ENCODE peak calls at places on chromosomes 7 and 10, in eight cellular contexts. U is CD4-positive, CD25-positive, alpha-beta regulatory T cell; B is CD8-positive, alpha-beta memory T cell; Z is mesenchymal stem cell; W is aorta; S is A549; A is esophagus muscularis mucosa; K is kidney. H is an unnamed sample.

GRCh38 chr7:7969306-7970112 is 913 bp downstream of the GLCCI1 start:
- DNase-seq in U (peak), B (peak), Z (peak), W (peak), S (peak), A (no peak), K (peak), H (no peak)

GRCh38 chr10:58017719-58018367 is 249.9 kb downstream of the IPMK start:
- DNase-seq in U (no peak), B (no peak), Z (peak), W (no peak), S (peak), A (no peak), K (no peak), H (no peak)

GRCh38 chr7:124718032-124718766 is 47.4 kb downstream of the GPR37 start:
- DNase-seq in U (no peak), B (no peak), Z (peak), W (no peak), S (no peak), A (no peak), K (no peak), H (no peak)

GRCh38 chr10:77105756-77106155 is 531.9 kb downstream of the KCNMA1 start:
- DNase-seq in U (no peak), B (no peak), Z (no peak), W (no peak), S (no peak), A (no peak), K (no peak), H (no peak)

GRCh38 chr10:103678104-103678526 is 177.3 kb downstream of the SH3PXD2A start:
- DNase-seq in U (peak), B (peak), Z (peak), W (peak), S (no peak), A (no peak), K (peak), H (peak)

GRCh38 chr10:101558206-101558605 is 29.9 kb downstream of the POLL start:
- DNase-seq in U (no peak), B (no peak), Z (no peak), W (no peak), S (no peak), A (peak), K (no peak), H (no peak)

GRCh38 chr7:8176370-8177081 is 85.4 kb downstream of the ICA1 start:
- DNase-seq in U (peak), B (peak), Z (no peak), W (no peak), S (no peak), A (no peak), K (no peak), H (no peak)

GRCh38 chr10:76035728-76036409 is 604.4 kb downstream of the LRMDA start:
- DNase-seq in U (no peak), B (no peak), Z (no peak), W (no peak), S (no peak), A (no peak), K (no peak), H (peak)

GRCh38 chr7:131076032-131076431 is 251.6 kb upstream of the MKLN1 start:
- DNase-seq in U (no peak), B (no peak), Z (no peak), W (no peak), S (no peak), A (no peak), K (no peak), H (no peak)

GRCh38 chr7:131075406-131075805 is 252.3 kb upstream of the MKLN1 start:
- DNase-seq in U (no peak), B (no peak), Z (no peak), W (no peak), S (no peak), A (no peak), K (no peak), H (no peak)

GRCh38 chr7:131074043-131074442 is 253.6 kb upstream of the MKLN1 start:
- DNase-seq in U (no peak), B (no peak), Z (no peak), W (no peak), S (no peak), A (no peak), K (no peak), H (no peak)

GRCh38 chr7:131072505-131073091 is 255.1 kb upstream of the MKLN1 start:
- DNase-seq in U (no peak), B (no peak), Z (peak), W (no peak), S (peak), A (no peak), K (no peak), H (no peak)

GRCh38 chr7:131074585-131074984 is 253.1 kb upstream of the MKLN1 start:
- DNase-seq in U (no peak), B (no peak), Z (no peak), W (no peak), S (no peak), A (no peak), K (no peak), H (no peak)
- H3K27ac ChIP-seq in U (peak), B (no peak), Z (no peak), W (no peak), S (no peak), A (no peak), K (no peak), H (peak)

GRCh38 chr7:142377567-142377966 is 119.7 kb upstream of the PRSS58 start:
- DNase-seq in U (no peak), B (no peak), Z (no peak), W (no peak), S (no peak), A (no peak), K (no peak), H (no peak)

GRCh38 chr7:142375710-142376313 is 118.0 kb upstream of the PRSS58 start:
- DNase-seq in U (no peak), B (no peak), Z (peak), W (no peak), S (no peak), A (no peak), K (peak), H (no peak)

GRCh38 chr7:142371586-142372377 is 113.9 kb upstream of the PRSS58 start:
- DNase-seq in U (no peak), B (no peak), Z (no peak), W (no peak), S (no peak), A (no peak), K (no peak), H (no peak)

GRCh38 chr7:142376356-142376997 is 118.6 kb upstream of the PRSS58 start:
- DNase-seq in U (no peak), B (no peak), Z (no peak), W (no peak), S (no peak), A (no peak), K (no peak), H (no peak)

DNA sequence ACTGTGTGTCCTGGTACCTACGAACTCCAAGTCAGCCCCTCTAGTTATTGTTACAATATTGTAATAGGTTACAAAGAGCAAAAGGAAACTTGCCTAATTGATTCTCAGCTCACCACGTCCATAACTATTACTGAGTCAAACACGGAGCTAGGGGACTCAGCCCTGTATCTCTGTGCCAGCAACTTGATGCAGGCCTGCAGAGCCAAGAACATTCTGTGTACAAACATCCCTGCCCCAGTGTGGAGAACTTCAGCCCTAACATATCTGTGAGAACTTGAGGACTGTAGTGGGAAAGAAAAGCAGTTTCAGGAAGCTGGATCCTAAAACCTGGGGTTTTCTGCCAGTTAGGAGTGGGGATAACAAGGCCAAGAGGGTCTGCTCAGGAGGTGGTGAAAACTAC is 114.9 kb upstream of the PRSS58 start:
- DNase-seq in U (no peak), B (no peak), Z (no peak), W (no peak), S (no peak), A (no peak), K (no peak), H (no peak)
- H3K27ac ChIP-seq in U (no peak), B (no peak), Z (no peak), W (no peak), S (no peak), A (no peak), K (no peak), H (no peak)

DNA sequence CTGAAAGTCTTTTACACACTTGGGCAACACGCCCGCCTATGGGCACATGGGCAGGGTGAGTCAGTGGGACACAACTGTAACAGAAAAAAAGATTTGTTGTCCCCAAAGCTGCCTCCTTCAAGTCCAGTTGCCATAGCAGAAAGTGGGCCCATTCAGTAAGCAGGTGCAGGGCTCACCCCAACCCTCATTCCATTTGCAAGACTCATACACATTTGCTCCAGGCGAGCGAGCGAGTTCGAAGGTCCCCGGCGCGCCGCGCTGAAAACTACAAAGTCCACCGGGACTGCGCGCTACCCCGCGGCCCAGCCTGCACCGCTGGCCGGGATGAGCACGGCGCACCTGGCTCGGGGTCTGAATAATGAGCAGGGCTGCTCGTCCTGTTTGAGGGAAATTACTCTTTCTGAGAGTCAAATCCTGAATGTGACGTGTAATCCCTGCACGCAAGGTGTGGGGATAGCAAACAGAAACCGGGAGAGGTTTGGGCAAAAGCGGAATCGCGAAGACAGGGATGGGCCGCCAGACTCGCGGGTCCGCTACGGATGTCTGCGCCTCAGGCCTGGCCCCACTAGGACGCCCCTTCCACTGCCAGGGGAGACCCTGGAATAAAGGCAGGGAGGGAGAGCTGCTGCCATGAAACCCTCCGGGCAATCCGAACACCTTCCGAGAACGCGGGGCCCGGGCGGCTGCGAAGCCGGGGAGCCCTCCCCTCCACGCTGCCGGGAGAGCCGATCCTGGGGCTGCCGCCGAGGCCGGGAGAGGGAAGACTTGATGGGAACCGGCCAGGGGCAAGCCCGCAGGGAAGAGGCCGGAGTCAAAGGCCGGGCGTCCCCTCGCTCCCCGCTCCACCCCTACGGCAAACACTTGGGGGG is 982 bp downstream of the COBL start:
- DNase-seq in U (no peak), B (no peak), Z (peak), W (no peak), S (peak), A (no peak), K (peak), H (peak)
- H3K27ac ChIP-seq in U (no peak), B (no peak), Z (no peak), W (no peak), S (peak), A (peak), K (peak), H (peak)

DNA sequence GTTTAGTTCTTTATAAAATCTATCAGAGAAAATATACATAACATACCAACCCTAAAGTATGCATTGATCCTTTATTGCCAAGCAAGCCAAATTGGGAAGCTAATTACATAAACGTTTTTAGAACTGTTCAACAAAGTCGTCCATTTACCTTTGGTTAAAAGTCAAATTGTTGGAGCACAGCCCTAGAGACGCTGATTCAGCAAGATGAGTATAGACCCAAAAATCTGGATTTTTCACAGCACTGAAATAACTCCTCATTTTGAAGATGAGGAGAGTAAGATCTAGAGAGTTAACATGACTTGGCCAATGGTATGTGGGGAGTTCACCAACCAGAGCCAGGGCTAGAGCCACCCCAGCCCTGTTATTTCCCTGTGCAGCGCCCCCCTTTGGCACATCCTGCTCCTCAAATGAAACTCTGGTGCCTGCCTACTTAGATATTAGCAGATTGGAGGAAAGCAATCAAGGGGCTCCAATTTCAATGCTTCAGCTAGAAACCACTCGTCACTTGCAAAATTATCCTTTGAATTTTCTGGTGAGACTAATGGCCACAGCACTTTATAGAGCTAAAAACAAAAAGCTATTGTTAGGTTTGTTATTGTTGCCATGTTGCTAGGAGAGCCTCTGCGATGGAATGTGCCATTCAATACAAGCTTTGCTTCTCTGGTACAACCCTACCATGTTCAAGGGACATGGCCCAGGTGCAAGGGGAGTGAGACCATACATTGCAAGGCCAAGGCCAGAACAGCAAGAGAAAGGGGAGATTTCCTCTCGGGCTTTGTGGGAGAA is 132.6 kb upstream of the ZEB1 start:
- DNase-seq in U (no peak), B (no peak), Z (no peak), W (no peak), S (no peak), A (no peak), K (no peak), H (no peak)
- H3K27ac ChIP-seq in U (no peak), B (no peak), Z (no peak), W (no peak), S (no peak), A (no peak), K (no peak), H (no peak)

GRCh38 chr10:99435986-99436633 is 5.7 kb upstream of the GOT1 start:
- DNase-seq in U (peak), B (peak), Z (peak), W (no peak), S (no peak), A (no peak), K (no peak), H (no peak)
- H3K27ac ChIP-seq in U (no peak), B (no peak), Z (no peak), W (no peak), S (no peak), A (no peak), K (no peak), H (no peak)

GRCh38 chr7:6266699-6267098 is 5.7 kb downstream of the CYTH3 start:
- DNase-seq in U (no peak), B (no peak), Z (no peak), W (no peak), S (no peak), A (no peak), K (no peak), H (no peak)

GRCh38 chr7:6269527-6269926 is 2.9 kb downstream of the CYTH3 start:
- DNase-seq in U (no peak), B (no peak), Z (no peak), W (no peak), S (no peak), A (no peak), K (no peak), H (no peak)

GRCh38 chr7:6268909-6269306 is 3.5 kb downstream of the CYTH3 start:
- DNase-seq in U (no peak), B (no peak), Z (no peak), W (no peak), S (no peak), A (no peak), K (no peak), H (no peak)

GRCh38 chr7:6271091-6271658 is 1.2 kb downstream of the CYTH3 start:
- DNase-seq in U (peak), B (peak), Z (peak), W (peak), S (peak), A (no peak), K (no peak), H (peak)

DNA sequence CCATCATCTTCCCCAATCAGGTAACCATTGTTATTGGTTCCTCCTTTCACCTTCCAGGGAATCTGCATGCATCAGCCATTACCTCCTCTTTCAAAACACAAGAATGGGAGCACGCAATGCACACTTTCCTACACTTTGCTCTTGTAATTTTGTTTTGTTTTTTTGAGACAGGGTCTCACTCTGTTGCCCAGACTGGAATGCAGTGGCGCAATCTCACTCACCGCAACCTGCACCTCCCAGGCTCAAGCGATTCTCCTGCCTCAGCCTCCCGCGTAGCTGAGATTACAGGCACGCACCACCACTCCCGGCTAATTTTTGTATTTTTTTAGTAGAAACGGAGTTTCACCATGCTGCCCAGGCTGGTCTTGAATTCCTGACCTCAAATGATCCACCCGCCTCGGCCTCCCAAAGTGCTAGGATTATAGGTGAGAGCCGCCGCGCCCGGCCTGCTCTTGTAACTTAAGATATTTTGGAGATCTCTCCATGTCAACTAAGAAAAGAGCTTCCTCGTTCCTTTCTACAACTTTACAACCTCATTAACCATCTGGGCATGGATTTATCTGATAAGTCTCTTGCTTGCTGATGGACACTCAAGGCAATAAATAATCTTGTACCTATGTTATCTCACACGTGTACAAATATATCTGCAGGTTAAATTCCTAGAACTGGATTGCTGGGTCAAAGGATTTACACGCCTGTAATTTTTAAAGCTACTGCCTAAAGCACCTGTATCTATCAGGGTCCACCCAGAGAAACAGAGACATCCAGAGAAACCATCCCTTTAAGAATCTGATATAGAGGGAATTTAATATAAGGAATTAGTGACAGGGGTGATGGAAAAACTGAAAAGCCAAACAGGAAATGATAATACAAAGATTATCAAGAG is 4.2 kb downstream of the CYTH3 start:
- DNase-seq in U (no peak), B (no peak), Z (no peak), W (no peak), S (no peak), A (no peak), K (no peak), H (no peak)
- H3K27ac ChIP-seq in U (no peak), B (no peak), Z (no peak), W (no peak), S (no peak), A (peak), K (no peak), H (no peak)

DNA sequence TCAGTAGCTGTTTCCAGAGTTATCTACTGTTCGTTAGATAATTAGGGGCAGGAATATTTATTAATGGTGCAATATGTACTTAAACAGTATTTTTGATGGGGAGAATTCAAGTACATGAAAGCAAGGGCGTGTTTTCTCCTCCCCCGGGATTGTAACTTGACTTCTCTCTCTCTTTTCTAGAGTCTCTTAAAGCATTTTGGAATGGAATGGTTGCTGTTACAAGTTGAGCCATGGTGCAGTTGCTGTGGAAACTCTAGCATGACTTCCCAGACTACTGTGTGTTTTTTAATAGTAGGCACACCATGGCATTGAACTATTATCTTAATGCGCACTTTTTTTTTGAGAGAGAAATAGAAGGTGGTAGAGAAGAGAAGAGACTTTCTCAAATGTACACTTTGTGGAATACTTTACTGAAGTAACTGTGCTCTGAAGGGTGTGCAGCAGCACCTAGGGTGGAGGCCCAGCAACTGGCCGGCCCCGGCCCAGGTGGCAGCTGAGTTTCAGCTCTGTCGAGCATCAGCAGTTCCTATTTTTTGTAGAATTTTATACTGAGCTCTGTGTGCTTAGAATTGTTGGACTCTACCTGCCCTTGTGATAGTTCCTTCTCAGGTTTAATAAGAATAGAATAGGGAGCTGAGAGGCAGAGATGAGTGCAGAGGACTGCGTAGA is 64.4 kb downstream of the CCNY start:
- DNase-seq in U (no peak), B (no peak), Z (no peak), W (no peak), S (no peak), A (no peak), K (no peak), H (no peak)
- H3K27ac ChIP-seq in U (no peak), B (peak), Z (no peak), W (no peak), S (no peak), A (no peak), K (no peak), H (peak)

GRCh38 chr10:10796774-10797415 is 220.8 kb upstream of the CELF2 start:
- DNase-seq in U (no peak), B (no peak), Z (peak), W (no peak), S (no peak), A (no peak), K (no peak), H (no peak)

GRCh38 chr10:10796061-10796773 is 221.5 kb upstream of the CELF2 start:
- DNase-seq in U (no peak), B (no peak), Z (peak), W (no peak), S (no peak), A (no peak), K (no peak), H (no peak)

GRCh38 chr10:10797467-10797866 is 220.2 kb upstream of the CELF2 start:
- DNase-seq in U (no peak), B (no peak), Z (no peak), W (no peak), S (no peak), A (no peak), K (no peak), H (no peak)

GRCh38 chr10:10798543-10799192 is 219.0 kb upstream of the CELF2 start:
- DNase-seq in U (no peak), B (no peak), Z (no peak), W (peak), S (no peak), A (no peak), K (no peak), H (no peak)

DNA sequence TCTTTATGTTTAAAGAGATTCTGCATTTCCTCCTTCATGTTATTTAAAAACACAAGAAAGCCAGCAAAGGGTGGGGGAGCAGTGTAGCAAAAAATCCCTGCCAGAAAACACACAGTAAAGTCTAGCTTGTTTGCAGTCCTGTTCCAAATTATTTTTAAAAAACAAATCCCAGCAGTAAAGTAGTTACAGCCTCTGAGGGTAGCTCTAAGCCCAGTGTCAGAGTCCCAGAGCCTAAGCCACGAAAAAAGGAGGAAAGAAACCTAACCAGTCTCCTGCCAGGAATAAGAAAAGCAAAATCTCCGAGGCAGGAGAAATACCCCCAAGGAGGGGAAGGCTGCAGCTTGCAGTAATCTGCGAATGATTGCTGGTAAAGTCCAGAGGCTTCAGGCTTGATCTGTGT is 219.7 kb upstream of the CELF2 start:
- DNase-seq in U (no peak), B (no peak), Z (no peak), W (no peak), S (no peak), A (no peak), K (no peak), H (no peak)
- H3K27ac ChIP-seq in U (no peak), B (no peak), Z (peak), W (peak), S (no peak), A (peak), K (no peak), H (peak)

H was measured in caudate nucleus.